ENCODE peak calls at places on chromosomes 4 and X, in four cellular contexts. K is mammary epithelial cell; V is naive thymus-derived CD4-positive, alpha-beta T cell; G is BJ. I is an unnamed sample. For H3K36me3, the result is how much of the 10 kb centered on the place peaks cover.

GRCh38 chr4:114474401-114474800 is 124.2 kb upstream of the UGT8 start:
- DNase-seq in K (no peak), V (no peak), G (no peak), I (peak)

GRCh38 chr4:10320130-10320529 is 137.1 kb downstream of the ZNF518B start:
- DNase-seq in K (no peak), V (no peak), G (no peak), I (no peak)

GRCh38 chr4:15653864-15654391 is 1.2 kb downstream of the FBXL5 start:
- DNase-seq in K (peak), V (no peak), G (no peak), I (peak)

GRCh38 chr4:47031011-47031678 is at the start of gene GABRB1:
- DNase-seq in K (peak), V (peak), G (no peak), I (peak)

GRCh38 chr4:4259484-4260100 is 11.6 kb upstream of the TMEM128 start:
- DNase-seq in K (no peak), V (no peak), G (no peak), I (no peak)

GRCh38 chrX:153628665-153629064 is 18.3 kb upstream of the DUSP9 start:
- DNase-seq in K (no peak), V (no peak), G (no peak), I (no peak)

GRCh38 chrX:84046403-84046984 is 141.5 kb downstream of the RPS6KA6 start:
- DNase-seq in K (peak), V (peak), G (no peak), I (no peak)

GRCh38 chr4:25101836-25102235 is 58.4 kb downstream of the SEPSECS start:
- DNase-seq in K (no peak), V (no peak), G (no peak), I (no peak)

GRCh38 chr4:138537739-138538138 is 295.6 kb upstream of the SLC7A11 start:
- DNase-seq in K (no peak), V (no peak), G (no peak), I (no peak)

GRCh38 chr4:90127223-90127705 is at the start of gene CCSER1:
- DNase-seq in K (peak), V (peak), G (no peak), I (peak)

GRCh38 chr4:125620066-125620850 is 305.5 kb downstream of the FAT4 start:
- DNase-seq in K (no peak), V (no peak), G (no peak), I (no peak)

GRCh38 chrX:120697053-120697452 is 67.2 kb upstream of the C1GALT1C1 start:
- DNase-seq in K (no peak), V (peak), G (no peak), I (no peak)

GRCh38 chrX:116873678-116874077 is 410.9 kb upstream of the CT83 start:
- DNase-seq in K (peak), V (no peak), G (peak), I (peak)

GRCh38 chr4:33262809-33263208 is 2542.6 kb downstream of the PCDH7 start:
- DNase-seq in K (no peak), V (no peak), G (peak), I (peak)

GRCh38 chr4:76665139-76665538 is 230.1 kb downstream of the SHROOM3 start:
- DNase-seq in K (peak), V (no peak), G (no peak), I (peak)

GRCh38 chr4:125042031-125042430 is 272.7 kb upstream of the FAT4 start:
- DNase-seq in K (peak), V (no peak), G (no peak), I (peak)

GRCh38 chrX:154444001-154444754 is at the start of gene FAM50A:
- DNase-seq in K (no peak), V (peak), G (no peak), I (peak)

GRCh38 chrX:15749642-15750610 is 11.9 kb downstream of the CA5B start:
- DNase-seq in K (no peak), V (peak), G (no peak), I (no peak)

GRCh38 chr4:157221895-157222763 is 1.6 kb downstream of the GRIA2 start:
- DNase-seq in K (no peak), V (no peak), G (no peak), I (peak)

GRCh38 chrX:21255207-21255606 is 119.0 kb upstream of the CNKSR2 start:
- DNase-seq in K (no peak), V (no peak), G (no peak), I (no peak)

GRCh38 chr4:76559236-76560071 is 124.4 kb downstream of the SHROOM3 start:
- DNase-seq in K (no peak), V (no peak), G (no peak), I (no peak)

GRCh38 chr4:66691101-66691500 is 854.2 kb downstream of the CENPC start:
- DNase-seq in K (no peak), V (no peak), G (no peak), I (no peak)

GRCh38 chr4:78651250-78651860 is 99.8 kb downstream of the ANXA3 start:
- DNase-seq in K (no peak), V (no peak), G (no peak), I (no peak)

GRCh38 chr4:183798249-183798920 is 106.7 kb upstream of the STOX2 start:
- DNase-seq in K (peak), V (no peak), G (no peak), I (no peak)

GRCh38 chr4:76639292-76639691 is 204.3 kb downstream of the SHROOM3 start:
- DNase-seq in K (peak), V (no peak), G (no peak), I (no peak)

GRCh38 chr4:101885574-101885973 is 95.0 kb downstream of the BANK1 start:
- DNase-seq in K (no peak), V (no peak), G (no peak), I (no peak)

GRCh38 chr4:112840061-112840460 is 203.1 kb downstream of the LARP7 start:
- DNase-seq in K (peak), V (no peak), G (no peak), I (peak)

GRCh38 chr4:27178066-27178465 is 317.4 kb downstream of the STIM2 start:
- DNase-seq in K (no peak), V (no peak), G (no peak), I (no peak)

GRCh38 chr4:152220201-152220666 is 315.7 kb downstream of the FBXW7 start:
- DNase-seq in K (peak), V (no peak), G (peak), I (peak)

GRCh38 chrX:30992381-30992904 is 79.4 kb downstream of the FTHL17 start:
- DNase-seq in K (peak), V (no peak), G (no peak), I (peak)

GRCh38 chr4:61507091-61507490 is 307.0 kb downstream of the ADGRL3 start:
- DNase-seq in K (no peak), V (no peak), G (no peak), I (peak)

GRCh38 chr4:93767917-93768316 is 60.6 kb upstream of the ATOH1 start:
- DNase-seq in K (no peak), V (no peak), G (no peak), I (no peak)

GRCh38 chrX:9320940-9321339 is 143.9 kb upstream of the TBL1X start:
- DNase-seq in K (no peak), V (no peak), G (no peak), I (peak)

GRCh38 chr4:102757681-102758080 is 3.1 kb downstream of the MANBA start:
- DNase-seq in K (no peak), V (no peak), G (no peak), I (no peak)

GRCh38 chr4:127143460-127144190 is 489.1 kb upstream of the INTU start:
- DNase-seq in K (no peak), V (no peak), G (peak), I (peak)

GRCh38 chr4:120977435-120977997 is 55.0 kb upstream of the PRDM5 start:
- DNase-seq in K (peak), V (peak), G (peak), I (peak)

GRCh38 chr4:88442636-88443260 is 14.2 kb upstream of the HERC5 start:
- DNase-seq in K (no peak), V (no peak), G (no peak), I (no peak)

GRCh38 chr4:88440146-88440545 is 16.8 kb upstream of the HERC5 start:
- DNase-seq in K (no peak), V (no peak), G (no peak), I (no peak)

GRCh38 chr4:88441696-88442095 is 15.2 kb upstream of the HERC5 start:
- DNase-seq in K (no peak), V (no peak), G (no peak), I (no peak)

GRCh38 chr4:88443486-88443885 is 13.4 kb upstream of the HERC5 start:
- DNase-seq in K (no peak), V (no peak), G (no peak), I (no peak)

DNA sequence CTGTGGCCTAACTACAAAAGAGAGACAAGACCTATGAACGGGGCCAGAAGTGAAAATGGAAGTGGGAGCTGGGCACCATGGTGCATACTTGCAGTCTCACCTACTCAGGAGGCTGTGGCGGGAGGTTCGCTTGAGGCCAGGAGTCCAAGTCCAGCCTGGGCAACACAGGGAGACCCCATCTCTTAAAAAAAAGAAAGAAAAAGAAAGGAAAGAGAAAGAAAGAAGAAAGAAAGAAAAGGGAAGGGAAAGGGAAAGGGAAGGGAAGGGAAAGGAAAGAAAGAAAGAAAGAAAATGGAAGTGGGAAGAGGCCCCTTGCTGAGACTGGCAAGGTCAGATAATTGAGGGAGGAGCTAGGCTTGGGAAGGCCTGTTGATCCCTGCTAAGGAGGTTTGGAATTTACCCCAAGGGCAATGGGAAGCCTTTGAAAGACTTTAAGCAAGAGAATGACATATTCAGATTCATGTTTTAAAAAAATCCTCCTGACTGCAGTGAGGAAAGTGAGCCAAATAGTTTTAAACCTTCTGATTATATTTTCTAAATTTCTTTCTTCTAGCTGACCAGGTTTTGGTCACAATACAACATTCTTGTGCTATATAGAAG is 17.7 kb upstream of the HERC5 start:
- DNase-seq in K (peak), V (no peak), G (peak), I (no peak)
- H3K36me3 ChIP-seq in K (under half), V (under half), G (under half), I (under half)

GRCh38 chr4:144816668-144817067 is 170.7 kb downstream of the HHIP start:
- DNase-seq in K (no peak), V (no peak), G (no peak), I (no peak)
- H3K36me3 ChIP-seq in K (under half), V (under half), G (under half), I (under half)

GRCh38 chr4:53453385-53453784 is 75.9 kb downstream of the FIP1L1 start:
- DNase-seq in K (no peak), V (no peak), G (no peak), I (no peak)

GRCh38 chr4:53459548-53459947 is 82.1 kb downstream of the FIP1L1 start:
- DNase-seq in K (no peak), V (no peak), G (no peak), I (peak)

GRCh38 chr4:53455766-53456165 is 78.3 kb downstream of the FIP1L1 start:
- DNase-seq in K (no peak), V (no peak), G (no peak), I (no peak)

GRCh38 chr4:53461244-53461643 is 83.8 kb downstream of the FIP1L1 start:
- DNase-seq in K (no peak), V (no peak), G (no peak), I (no peak)

GRCh38 chr4:53456178-53456577 is 78.7 kb downstream of the FIP1L1 start:
- DNase-seq in K (no peak), V (no peak), G (no peak), I (no peak)
- H3K36me3 ChIP-seq in K (under half), V (under half), G (under half), I (under half)

GRCh38 chr4:68324509-68325262 is 25.2 kb downstream of the YTHDC1 start:
- DNase-seq in K (no peak), V (no peak), G (no peak), I (no peak)

DNA sequence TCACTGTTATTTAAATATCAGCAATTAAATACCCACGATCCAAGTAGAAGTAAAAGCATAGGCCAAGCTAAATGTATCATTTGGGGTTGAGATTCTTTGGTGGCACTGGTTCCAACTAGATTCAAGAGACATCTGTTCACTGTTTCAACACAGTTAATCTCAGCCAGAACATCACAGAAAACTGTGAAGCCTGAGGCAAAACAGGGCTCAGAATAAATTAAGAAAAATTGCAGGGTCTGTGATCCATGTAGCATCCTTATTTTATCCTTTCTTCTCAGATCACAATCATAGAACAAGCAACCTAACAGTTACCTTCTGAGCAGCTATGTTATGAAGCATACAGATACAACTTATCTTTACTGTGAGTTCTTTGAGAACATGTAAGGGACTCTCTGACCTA is 23.7 kb downstream of the YTHDC1 start:
- DNase-seq in K (no peak), V (no peak), G (no peak), I (no peak)
- H3K36me3 ChIP-seq in K (half or more), V (under half), G (under half), I (under half)

GRCh38 chr4:96227515-96227914 is 387.6 kb downstream of the PDHA2 start:
- DNase-seq in K (no peak), V (no peak), G (no peak), I (no peak)
- H3K36me3 ChIP-seq in K (under half), V (under half), G (under half), I (under half)

DNA sequence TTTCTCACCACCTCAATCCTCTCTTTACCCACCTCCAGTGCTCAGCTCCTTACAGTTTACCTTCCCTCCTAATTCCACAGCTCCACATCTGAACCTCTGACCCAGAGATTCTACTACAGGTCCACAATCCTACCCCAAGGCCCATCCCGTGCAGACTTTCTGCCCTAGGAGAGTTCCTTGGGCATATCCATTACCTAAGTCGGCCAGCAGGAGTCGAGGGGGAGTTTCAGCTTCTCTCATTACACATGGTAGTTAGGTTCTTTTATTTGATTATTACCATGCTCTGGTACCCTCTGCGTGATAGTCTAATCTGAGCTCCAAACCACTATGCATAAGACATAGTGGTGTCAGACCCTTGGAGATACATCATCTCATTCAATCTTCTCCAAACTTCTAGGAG is 117.9 kb downstream of the SH3RF1 start:
- DNase-seq in K (no peak), V (no peak), G (no peak), I (no peak)
- H3K36me3 ChIP-seq in K (under half), V (under half), G (under half), I (under half)

I was measured in astrocyte.